ENCODE peak calls at places on chromosomes 2 and 18, in seven cellular contexts. M, H, B, W, L, T and P are unnamed samples.

GRCh38 chr2:100791294-100791935 is 28.5 kb upstream of the NPAS2 start:
- DNase-seq in M (no peak), H (no peak), B (no peak), W (no peak), L (no peak), T (no peak), P (no peak)

GRCh38 chr18:38963943-38964660 is 1398.5 kb upstream of the CELF4 start:
- DNase-seq in M (no peak), H (no peak), B (no peak), W (no peak), L (no peak), T (no peak), P (no peak)

GRCh38 chr18:35371412-35372195 is 5.5 kb downstream of the ZNF396 start:
- DNase-seq in M (no peak), H (no peak), B (no peak), W (peak), L (peak), T (no peak), P (no peak)

GRCh38 chr2:166350525-166350924 is 25.2 kb downstream of the SCN9A start:
- DNase-seq in M (no peak), H (no peak), B (no peak), W (no peak), L (no peak), T (no peak), P (no peak)

GRCh38 chr2:222299926-222300724 is 1.3 kb upstream of the PAX3 start:
- DNase-seq in M (no peak), H (no peak), B (no peak), W (no peak), L (no peak), T (no peak), P (no peak)

GRCh38 chr2:95297639-95298395 is 670 bp downstream of the KCNIP3 start:
- DNase-seq in M (no peak), H (no peak), B (no peak), W (no peak), L (no peak), T (no peak), P (no peak)

GRCh38 chr2:14778015-14778414 is 145.5 kb downstream of the LRATD1 start:
- DNase-seq in M (no peak), H (no peak), B (no peak), W (no peak), L (no peak), T (no peak), P (no peak)

GRCh38 chr2:135257383-135258090 is 205.4 kb downstream of the RAB3GAP1 start:
- DNase-seq in M (peak), H (peak), B (no peak), W (peak), L (peak), T (no peak), P (peak)

GRCh38 chr18:24446953-24447537 is 13.4 kb upstream of the HRH4 start:
- DNase-seq in M (no peak), H (no peak), B (no peak), W (no peak), L (no peak), T (peak), P (no peak)

GRCh38 chr2:29239209-29239960 is 124.2 kb downstream of the CLIP4 start:
- DNase-seq in M (no peak), H (no peak), B (no peak), W (no peak), L (no peak), T (no peak), P (no peak)

GRCh38 chr2:228092056-228092455 is 89.4 kb downstream of the SPHKAP start:
- DNase-seq in M (no peak), H (no peak), B (no peak), W (no peak), L (no peak), T (no peak), P (no peak)

GRCh38 chr2:9262671-9263171 is 56.1 kb downstream of the ASAP2 start:
- DNase-seq in M (no peak), H (no peak), B (no peak), W (no peak), L (peak), T (no peak), P (no peak)

GRCh38 chr2:102070058-102070642 is 72.4 kb upstream of the IL1R1 start:
- DNase-seq in M (no peak), H (no peak), B (no peak), W (no peak), L (peak), T (peak), P (no peak)

GRCh38 chr2:210428415-210429179 is 48.0 kb downstream of the LANCL1 start:
- DNase-seq in M (no peak), H (no peak), B (no peak), W (no peak), L (peak), T (no peak), P (no peak)

GRCh38 chr2:19543271-19544019 is 185.0 kb upstream of the OSR1 start:
- DNase-seq in M (no peak), H (no peak), B (no peak), W (peak), L (peak), T (no peak), P (no peak)

GRCh38 chr18:26714739-26715138 is 150.8 kb downstream of the AQP4 start:
- DNase-seq in M (no peak), H (no peak), B (no peak), W (no peak), L (no peak), T (no peak), P (no peak)

GRCh38 chr2:8906208-8906607 is 68.8 kb upstream of the KIDINS220 start:
- DNase-seq in M (no peak), H (no peak), B (no peak), W (no peak), L (peak), T (peak), P (peak)

GRCh38 chr18:53649621-53650020 is 574.8 kb downstream of the MBD2 start:
- DNase-seq in M (no peak), H (no peak), B (no peak), W (no peak), L (no peak), T (no peak), P (no peak)

GRCh38 chr2:64537991-64538390 is 13.9 kb downstream of the AFTPH start:
- DNase-seq in M (no peak), H (no peak), B (no peak), W (no peak), L (peak), T (no peak), P (no peak)

GRCh38 chr18:33749831-33750230 is 171.8 kb downstream of the ASXL3 start:
- DNase-seq in M (no peak), H (no peak), B (no peak), W (no peak), L (no peak), T (no peak), P (no peak)

GRCh38 chr2:69559696-69560482 is 83.7 kb downstream of the AAK1 start:
- DNase-seq in M (no peak), H (no peak), B (no peak), W (peak), L (peak), T (peak), P (no peak)

GRCh38 chr18:76633504-76634259 is 138.6 kb upstream of the ZNF516 start:
- DNase-seq in M (no peak), H (no peak), B (no peak), W (no peak), L (no peak), T (no peak), P (no peak)

GRCh38 chr2:67871696-67872320 is 191.0 kb downstream of the C1D start:
- DNase-seq in M (no peak), H (peak), B (no peak), W (peak), L (peak), T (no peak), P (peak)

GRCh38 chr2:232039086-232039485 is 77.6 kb downstream of the DIS3L2 start:
- DNase-seq in M (no peak), H (no peak), B (no peak), W (no peak), L (no peak), T (no peak), P (no peak)

GRCh38 chr2:1661891-1662605 is 82.3 kb downstream of the PXDN start:
- DNase-seq in M (no peak), H (no peak), B (no peak), W (no peak), L (no peak), T (no peak), P (no peak)

GRCh38 chr2:71742953-71743601 is 289.7 kb downstream of the DYSF start:
- DNase-seq in M (peak), H (peak), B (no peak), W (peak), L (peak), T (peak), P (peak)

GRCh38 chr2:32832821-32833220 is 113.9 kb upstream of the LTBP1 start:
- DNase-seq in M (peak), H (peak), B (no peak), W (no peak), L (peak), T (no peak), P (no peak)

GRCh38 chr18:37552296-37552695 is 13.3 kb downstream of the CELF4 start:
- DNase-seq in M (no peak), H (no peak), B (no peak), W (no peak), L (no peak), T (no peak), P (no peak)

GRCh38 chr2:144524190-144524957 is 4.5 kb upstream of the ZEB2 start:
- DNase-seq in M (no peak), H (no peak), B (no peak), W (no peak), L (no peak), T (no peak), P (no peak)

GRCh38 chr18:34767601-34768027 is 57.5 kb downstream of the DTNA start:
- DNase-seq in M (peak), H (peak), B (no peak), W (peak), L (peak), T (no peak), P (no peak)

GRCh38 chr2:74261204-74261864 is 62.9 kb downstream of the MTHFD2 start:
- DNase-seq in M (no peak), H (no peak), B (no peak), W (no peak), L (peak), T (peak), P (no peak)
- TF ChIP-seq CTCF in M (peak), H (peak), B (no peak), W (peak), L (peak), T (no peak), P (peak)

DNA sequence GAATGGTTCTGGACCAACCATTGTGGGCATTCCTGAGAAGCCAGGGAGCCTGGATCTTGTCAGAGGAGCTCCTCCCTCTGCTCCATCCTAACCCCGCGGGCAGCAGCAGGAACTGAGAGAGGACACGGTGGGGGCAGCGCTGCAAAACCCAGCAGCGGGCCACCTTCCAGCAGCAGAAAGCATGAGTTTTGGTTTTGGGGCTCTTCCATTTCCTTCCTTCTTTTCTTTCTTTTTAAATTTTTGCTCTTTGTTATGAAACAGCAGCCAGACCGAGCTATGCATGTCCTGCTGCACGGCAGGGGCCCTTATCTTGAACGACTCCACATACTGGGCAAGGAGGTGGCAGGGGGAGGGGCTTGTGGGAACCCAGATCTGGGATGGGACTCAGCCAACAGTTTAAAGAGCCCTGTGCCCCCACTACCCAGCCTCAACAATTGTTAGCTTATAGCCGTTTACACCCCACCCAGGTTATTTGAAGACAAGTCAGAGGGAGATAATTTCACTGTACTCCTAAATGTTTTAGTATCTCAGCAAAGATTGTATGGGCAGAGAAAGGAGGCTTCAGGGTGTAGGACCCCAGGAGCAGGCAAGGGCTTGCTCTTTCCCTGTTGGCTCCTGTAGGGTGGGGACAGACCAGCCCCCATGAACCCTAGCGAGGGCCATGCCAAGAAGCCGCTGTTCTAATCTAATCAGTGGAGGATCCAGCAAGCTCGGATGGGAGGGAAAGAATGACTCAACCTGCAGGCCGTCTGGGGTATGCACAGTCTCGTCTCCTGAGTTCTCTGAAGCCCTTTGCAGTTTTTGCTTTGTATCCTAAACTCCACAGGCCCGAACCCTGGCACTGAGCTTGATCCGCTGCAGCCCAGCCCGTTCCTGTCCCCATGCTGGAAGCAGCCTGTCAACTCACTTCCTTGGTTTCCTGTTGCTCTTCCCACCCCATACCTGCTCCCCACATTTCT is 75.3 kb downstream of the LRRFIP1 start:
- DNase-seq in M (no peak), H (no peak), B (no peak), W (no peak), L (peak), T (no peak), P (no peak)
- H3K4me3 ChIP-seq in M (no peak), H (no peak), B (peak), W (no peak), L (peak), T (no peak), P (no peak)

DNA sequence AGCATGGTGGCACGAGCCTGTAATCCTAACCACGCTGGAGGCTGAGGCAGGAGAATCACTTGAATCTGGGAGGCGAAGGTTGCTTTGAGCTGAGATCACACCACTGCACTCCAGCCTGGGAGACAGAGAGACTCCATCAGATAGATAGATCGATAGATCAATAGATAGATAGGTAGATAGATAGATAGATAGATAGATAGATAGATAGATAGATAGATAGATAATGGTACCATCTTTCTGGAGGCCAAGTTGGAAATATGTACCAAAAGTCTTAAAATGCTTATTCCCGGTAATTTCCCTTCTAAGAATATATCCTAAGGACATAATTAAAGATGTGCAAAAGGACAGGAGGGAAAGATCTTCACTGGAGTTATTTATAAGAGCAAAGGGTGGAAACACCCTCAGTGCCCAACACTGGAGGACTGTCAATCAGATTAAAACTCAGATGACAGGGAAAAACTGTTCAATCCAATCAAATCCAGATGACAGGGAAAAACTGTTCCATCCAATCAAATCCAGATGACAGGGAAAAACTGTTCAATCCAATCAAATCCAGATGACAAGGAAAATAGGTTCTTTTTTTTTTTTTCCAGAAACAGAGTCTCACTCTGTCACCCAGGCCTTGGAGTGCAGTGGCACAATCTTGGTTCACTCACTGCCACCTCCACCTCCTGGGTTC is 49.0 kb upstream of the UBE2F start:
- DNase-seq in M (no peak), H (no peak), B (no peak), W (no peak), L (no peak), T (no peak), P (no peak)
- TF ChIP-seq CTCF in M (no peak), H (no peak), B (no peak), W (no peak), L (no peak), T (no peak), P (no peak)

GRCh38 chr2:143435112-143435511 is 305.9 kb downstream of the ARHGAP15 start:
- DNase-seq in M (no peak), H (no peak), B (no peak), W (no peak), L (peak), T (no peak), P (no peak)
- H3K4me3 ChIP-seq in M (no peak), H (no peak), B (no peak), W (no peak), L (no peak), T (no peak), P (no peak)

GRCh38 chr2:110865188-110865587 is 132.8 kb downstream of the ACOXL start:
- DNase-seq in M (no peak), H (no peak), B (no peak), W (no peak), L (no peak), T (no peak), P (no peak)

GRCh38 chr2:110866036-110866435 is 133.7 kb downstream of the ACOXL start:
- DNase-seq in M (no peak), H (no peak), B (no peak), W (no peak), L (no peak), T (no peak), P (no peak)

GRCh38 chr2:110864721-110865120 is 132.3 kb downstream of the ACOXL start:
- DNase-seq in M (no peak), H (no peak), B (no peak), W (no peak), L (no peak), T (no peak), P (no peak)

GRCh38 chr2:110867078-110867477 is 134.7 kb downstream of the ACOXL start:
- DNase-seq in M (no peak), H (no peak), B (no peak), W (no peak), L (no peak), T (no peak), P (no peak)

GRCh38 chr2:110866496-110866895 is 134.1 kb downstream of the ACOXL start:
- DNase-seq in M (no peak), H (no peak), B (no peak), W (no peak), L (no peak), T (no peak), P (no peak)
- TF ChIP-seq CTCF in M (no peak), H (no peak), B (no peak), W (no peak), L (no peak), T (no peak), P (no peak)

GRCh38 chr2:119756837-119757236 is 2.9 kb upstream of the PTPN4 start:
- DNase-seq in M (no peak), H (peak), B (no peak), W (peak), L (peak), T (peak), P (no peak)

GRCh38 chr2:119751706-119752105 is 8.0 kb upstream of the PTPN4 start:
- DNase-seq in M (no peak), H (no peak), B (no peak), W (no peak), L (no peak), T (no peak), P (no peak)

GRCh38 chr2:119753041-119753929 is 6.4 kb upstream of the PTPN4 start:
- DNase-seq in M (no peak), H (no peak), B (no peak), W (no peak), L (peak), T (peak), P (peak)

GRCh38 chr2:119755906-119756305 is 3.8 kb upstream of the PTPN4 start:
- DNase-seq in M (no peak), H (no peak), B (no peak), W (no peak), L (no peak), T (no peak), P (no peak)

GRCh38 chr2:119753930-119754321 is 5.8 kb upstream of the PTPN4 start:
- DNase-seq in M (no peak), H (no peak), B (no peak), W (no peak), L (peak), T (no peak), P (no peak)
- H3K4me3 ChIP-seq in M (no peak), H (no peak), B (no peak), W (no peak), L (no peak), T (no peak), P (no peak)

DNA sequence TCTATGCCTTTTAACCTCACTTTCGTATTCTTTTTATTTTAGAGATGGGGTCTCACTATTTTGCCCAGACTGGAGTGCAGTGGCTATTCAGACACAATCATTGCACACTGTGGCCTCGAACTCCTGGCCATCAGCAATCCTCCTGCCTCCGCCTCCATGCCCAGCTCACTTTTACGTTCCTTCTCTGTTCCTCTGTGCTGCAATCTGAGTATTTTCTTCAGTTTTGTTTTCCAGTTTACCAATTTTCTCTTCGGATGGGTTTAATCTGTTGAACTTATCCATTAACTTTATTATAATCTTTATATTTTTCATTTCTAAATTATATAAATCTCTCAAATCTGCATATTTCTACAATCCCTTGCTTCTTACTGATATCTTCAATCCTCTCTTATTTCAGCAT is 38.6 kb downstream of the SIGLEC15 start:
- DNase-seq in M (no peak), H (no peak), B (no peak), W (no peak), L (no peak), T (no peak), P (no peak)
- TF ChIP-seq CTCF in M (no peak), H (no peak), B (no peak), W (no peak), L (no peak), T (no peak), P (no peak)